ENCODE peak calls at places on chromosomes 11 and 22, in seven cellular contexts. J is thyroid gland, U is sigmoid colon, I is body of pancreas, A is adrenal gland, W is heart left ventricle, N is vagina. S is an unnamed sample.

GRCh38 chr11:65422633-65423515 is at the start of gene NEAT1:
- DNase-seq in I (peak), N (peak), A (peak), J (peak), U (peak), W (peak), S (no peak)

GRCh38 chr22:40621309-40622151 is 15.0 kb downstream of the MRTFA start:
- DNase-seq in W (no peak), J (no peak), A (no peak), I (no peak), U (no peak), N (no peak), S (no peak)

GRCh38 chr11:6635082-6635932 is 16.1 kb upstream of the TPP1 start:
- DNase-seq in A (no peak), U (peak), I (no peak), N (no peak), W (peak), J (peak), S (peak)

GRCh38 chr22:39530692-39531331 is 1.7 kb downstream of the RPS19BP1 start:
- DNase-seq in N (no peak), W (no peak), A (no peak), U (no peak), I (no peak), J (no peak), S (no peak)

GRCh38 chr11:104970756-104971155 is 2.4 kb upstream of the CASP4 start:
- DNase-seq in N (no peak), J (no peak), W (no peak), U (no peak), I (no peak), A (no peak), S (no peak)

GRCh38 chr11:58658553-58659080 is 36.2 kb downstream of the CNTF start:
- DNase-seq in N (no peak), I (no peak), U (no peak), J (no peak), W (no peak), A (no peak), S (no peak)

GRCh38 chr22:24424901-24425775 is 2.3 kb upstream of the ADORA2A start:
- DNase-seq in N (no peak), J (no peak), U (no peak), I (no peak), W (no peak), A (no peak), S (no peak)

GRCh38 chr11:75949023-75949672 is 134.1 kb downstream of the UVRAG start:
- DNase-seq in I (no peak), A (no peak), U (no peak), N (no peak), J (no peak), W (no peak), S (no peak)

GRCh38 chr11:108703916-108704315 is 39.0 kb downstream of the DDX10 start:
- DNase-seq in W (no peak), J (no peak), A (no peak), N (no peak), U (no peak), I (no peak), S (no peak)

GRCh38 chr22:46007003-46007847 is 30.3 kb upstream of the WNT7B start:
- DNase-seq in W (peak), A (peak), U (peak), I (peak), J (peak), N (no peak), S (peak)

GRCh38 chr11:77187776-77188175 is 59.7 kb downstream of the MYO7A start:
- DNase-seq in I (no peak), W (no peak), N (no peak), U (no peak), A (no peak), J (no peak), S (no peak)

GRCh38 chr11:41281131-41281742 is 178.2 kb downstream of the LRRC4C start:
- DNase-seq in W (no peak), I (no peak), N (no peak), U (no peak), A (no peak), J (no peak), S (no peak)

GRCh38 chr22:49404576-49405199 is 423.0 kb downstream of the BRD1 start:
- DNase-seq in J (no peak), N (peak), I (no peak), A (no peak), W (no peak), U (peak), S (no peak)

GRCh38 chr11:59197990-59198389 is 14.7 kb downstream of the MPEG1 start:
- DNase-seq in A (peak), U (peak), I (peak), W (peak), J (peak), N (no peak), S (no peak)

GRCh38 chr11:13128381-13128780 is 119.3 kb downstream of the RASSF10 start:
- DNase-seq in I (no peak), N (no peak), A (no peak), J (no peak), W (no peak), U (no peak), S (no peak)

GRCh38 chr22:30444632-30445437 is 19.3 kb downstream of the MTFP1 start:
- DNase-seq in N (no peak), W (no peak), A (no peak), I (peak), J (peak), U (no peak), S (no peak)

DNA sequence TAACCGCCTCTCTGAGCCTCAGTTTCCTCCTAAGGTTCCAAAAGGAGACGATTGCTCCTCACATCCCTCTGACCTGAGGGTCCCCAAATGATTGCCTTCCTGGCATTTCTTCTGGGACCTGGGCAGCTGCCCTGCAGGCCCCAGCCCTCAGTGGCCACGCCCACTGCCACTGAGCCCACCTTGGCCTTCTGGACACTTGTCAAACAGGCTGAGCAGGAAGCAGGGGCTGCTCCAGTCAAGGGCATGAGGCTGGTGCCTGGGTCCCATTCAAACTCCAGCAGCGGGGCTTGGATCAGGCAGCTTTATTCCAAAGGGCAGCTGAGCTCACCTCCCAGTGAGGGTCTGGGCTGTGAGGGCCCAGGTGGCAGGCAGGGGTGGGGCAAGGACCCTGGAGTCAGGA is 13.6 kb downstream of the KCTD17 start:
- DNase-seq in I (no peak), A (no peak), N (no peak), W (no peak), U (no peak), J (no peak), S (no peak)
- TF ChIP-seq POLR2A in I (no peak), A (no peak), N (no peak), W (no peak), U (no peak), J (no peak), S (no peak)

GRCh38 chr11:126308271-126308671 is 4.4 kb downstream of the DCPS start:
- DNase-seq in I (no peak), U (no peak), W (no peak), J (no peak), N (no peak), A (no peak), S (no peak)

GRCh38 chr11:126307706-126308105 is 3.8 kb downstream of the DCPS start:
- DNase-seq in I (no peak), U (no peak), J (no peak), W (no peak), A (no peak), N (no peak), S (no peak)

GRCh38 chr11:126305699-126306098 is 1.8 kb downstream of the DCPS start:
- DNase-seq in J (no peak), W (no peak), I (no peak), A (no peak), N (no peak), U (no peak), S (no peak)

GRCh38 chr11:126304457-126305072 is 705 bp downstream of the DCPS start:
- DNase-seq in A (no peak), J (no peak), N (no peak), W (no peak), I (no peak), U (peak), S (no peak)

GRCh38 chr11:126303623-126304456 is at the start of gene DCPS:
- DNase-seq in U (peak), A (peak), N (no peak), W (peak), I (peak), J (peak), S (peak)
- TF ChIP-seq POLR2A in U (peak), A (peak), N (no peak), W (no peak), I (peak), J (peak), S (peak)

DNA sequence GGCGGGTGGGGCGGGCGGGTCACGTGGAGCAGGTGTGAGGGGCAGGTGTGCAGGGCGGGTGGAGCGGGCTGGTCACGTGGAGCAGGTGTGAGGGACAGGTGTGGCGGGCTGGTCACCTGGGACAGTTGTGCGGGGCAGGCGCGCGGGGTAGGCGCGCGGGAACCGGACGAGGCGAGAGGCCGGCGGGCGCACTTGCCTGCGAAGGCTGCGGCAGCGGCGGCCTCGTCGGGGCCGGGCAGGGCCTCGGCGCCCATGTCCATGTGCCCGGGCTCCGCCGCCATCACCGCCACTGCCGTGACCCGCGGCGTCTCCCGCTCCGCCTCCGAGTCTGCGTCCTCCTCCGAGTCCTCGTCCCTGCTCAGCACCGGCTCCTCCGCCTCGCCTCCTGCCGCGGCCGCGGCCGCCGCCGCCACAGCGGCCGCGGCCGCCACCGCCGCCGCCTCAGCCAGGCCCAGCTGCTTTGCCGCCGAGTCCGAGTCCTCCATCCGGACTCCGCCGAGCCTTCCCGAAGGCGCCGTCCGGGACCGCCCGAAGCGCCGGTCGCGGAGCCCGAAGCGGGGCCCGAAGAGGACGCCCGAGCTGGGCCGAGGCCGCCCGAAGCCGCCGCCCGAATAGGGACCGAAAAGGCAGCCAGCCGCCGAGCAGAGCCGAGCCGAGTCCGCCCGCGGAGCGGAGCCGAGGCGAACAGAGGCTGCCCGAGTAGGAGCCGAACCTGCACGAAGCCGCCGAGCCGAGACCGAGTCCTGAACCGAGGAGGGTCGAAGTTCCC is at the start of gene DEAF1:
- DNase-seq in J (peak), A (peak), U (peak), I (peak), N (no peak), W (peak), S (peak)
- TF ChIP-seq POLR2A in J (no peak), A (no peak), U (no peak), I (no peak), N (no peak), W (no peak), S (peak)

DNA sequence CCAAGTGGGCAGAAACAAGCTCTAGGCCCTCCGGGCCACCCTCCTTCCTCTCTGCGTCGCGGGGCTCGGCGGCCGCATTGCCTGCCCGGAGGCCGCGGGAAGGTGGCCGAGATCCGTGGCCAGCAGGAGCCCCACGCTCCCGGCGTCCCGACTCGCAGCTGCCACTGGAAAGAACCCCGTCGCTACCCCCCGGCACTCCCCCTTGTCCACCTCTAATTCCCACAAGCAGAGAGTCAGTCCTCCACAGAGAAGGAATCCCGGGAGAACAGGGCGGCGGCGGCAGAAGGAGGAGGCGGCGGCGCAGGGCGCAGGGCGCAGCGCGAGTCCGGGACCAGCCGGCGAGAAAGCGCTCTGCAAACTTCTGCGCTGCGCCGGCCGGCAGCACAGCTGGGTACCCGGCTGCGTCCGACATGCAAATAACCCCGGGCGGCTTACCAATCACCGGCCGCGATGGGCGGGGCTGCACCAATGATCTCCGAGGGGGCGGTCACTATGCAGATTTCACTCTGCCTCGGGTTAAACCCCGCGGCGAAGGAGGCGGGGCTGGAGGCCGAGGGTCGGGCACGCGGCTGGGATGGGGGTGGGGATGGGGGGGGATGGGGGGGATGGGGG is at the start of gene ABTB2:
- DNase-seq in A (peak), I (peak), U (peak), N (no peak), J (peak), W (peak), S (peak)
- TF ChIP-seq POLR2A in A (peak), I (peak), U (peak), N (peak), J (peak), W (peak), S (peak)